ENCODE peak calls at places on chromosomes 11 and 22, in seven cellular contexts. One of them, this sample, is unnamed.

GRCh38 chr22:30474683-30475424 is 3.0 kb upstream of the SEC14L3 start:
- DNase-seq in tibial nerve: no peak
- DNase-seq in stomach: peak
- DNase-seq in A549: no peak
- DNase-seq in adrenal gland: no peak
- DNase-seq in Peyer's patch: no peak
- DNase-seq in K562: no peak
- DNase-seq in this sample: no peak

GRCh38 chr11:118572075-118572913 is at the start of gene ARCN1:
- DNase-seq in tibial nerve: peak
- DNase-seq in stomach: peak
- DNase-seq in A549: peak
- DNase-seq in adrenal gland: peak
- DNase-seq in Peyer's patch: peak
- DNase-seq in K562: peak
- DNase-seq in this sample: peak

GRCh38 chr11:35066783-35067476 is 72.0 kb upstream of the CD44 start:
- DNase-seq in tibial nerve: no peak
- DNase-seq in stomach: no peak
- DNase-seq in A549: no peak
- DNase-seq in adrenal gland: no peak
- DNase-seq in Peyer's patch: peak
- DNase-seq in K562: no peak
- DNase-seq in this sample: no peak

GRCh38 chr11:86288776-86289507 is 13.1 kb upstream of the HIKESHI start:
- DNase-seq in tibial nerve: no peak
- DNase-seq in stomach: no peak
- DNase-seq in A549: no peak
- DNase-seq in adrenal gland: peak
- DNase-seq in Peyer's patch: no peak
- DNase-seq in K562: no peak
- DNase-seq in this sample: no peak

GRCh38 chr11:95985174-95985808 is 61.4 kb upstream of the MTMR2 start:
- DNase-seq in tibial nerve: no peak
- DNase-seq in stomach: no peak
- DNase-seq in A549: no peak
- DNase-seq in adrenal gland: no peak
- DNase-seq in Peyer's patch: no peak
- DNase-seq in K562: no peak
- DNase-seq in this sample: no peak

GRCh38 chr11:74923125-74923524 is 25.8 kb downstream of the XRRA1 start:
- DNase-seq in tibial nerve: no peak
- DNase-seq in stomach: no peak
- DNase-seq in A549: no peak
- DNase-seq in adrenal gland: no peak
- DNase-seq in Peyer's patch: no peak
- DNase-seq in K562: no peak
- DNase-seq in this sample: no peak

GRCh38 chr11:2272241-2272945 is 2.0 kb upstream of the ASCL2 start:
- DNase-seq in tibial nerve: no peak
- DNase-seq in stomach: peak
- DNase-seq in A549: no peak
- DNase-seq in adrenal gland: peak
- DNase-seq in Peyer's patch: no peak
- DNase-seq in K562: no peak
- DNase-seq in this sample: no peak

GRCh38 chr11:33532720-33533119 is 167.9 kb downstream of the C11orf91 start:
- DNase-seq in tibial nerve: no peak
- DNase-seq in stomach: no peak
- DNase-seq in A549: no peak
- DNase-seq in adrenal gland: no peak
- DNase-seq in Peyer's patch: no peak
- DNase-seq in K562: no peak
- DNase-seq in this sample: no peak

GRCh38 chr22:28053871-28054621 is 135.0 kb upstream of the PITPNB start:
- DNase-seq in tibial nerve: no peak
- DNase-seq in stomach: no peak
- DNase-seq in A549: no peak
- DNase-seq in adrenal gland: no peak
- DNase-seq in Peyer's patch: no peak
- DNase-seq in K562: no peak
- DNase-seq in this sample: no peak

GRCh38 chr11:68412593-68413475 is 47.7 kb upstream of the PPP6R3 start:
- DNase-seq in tibial nerve: no peak
- DNase-seq in stomach: no peak
- DNase-seq in A549: no peak
- DNase-seq in adrenal gland: peak
- DNase-seq in Peyer's patch: peak
- DNase-seq in K562: no peak
- DNase-seq in this sample: no peak

GRCh38 chr11:2271327-2272240 is 1.2 kb upstream of the ASCL2 start:
- DNase-seq in tibial nerve: no peak
- DNase-seq in stomach: peak
- DNase-seq in A549: no peak
- DNase-seq in adrenal gland: peak
- DNase-seq in Peyer's patch: peak
- DNase-seq in K562: no peak
- DNase-seq in this sample: no peak

GRCh38 chr11:66459138-66459778 is 7.4 kb upstream of the PELI3 start:
- DNase-seq in tibial nerve: no peak
- DNase-seq in stomach: no peak
- DNase-seq in A549: no peak
- DNase-seq in adrenal gland: no peak
- DNase-seq in Peyer's patch: no peak
- DNase-seq in K562: no peak
- DNase-seq in this sample: no peak

GRCh38 chr11:34299284-34299961 is 58.4 kb downstream of the ABTB2 start:
- DNase-seq in tibial nerve: no peak
- DNase-seq in stomach: no peak
- DNase-seq in A549: no peak
- DNase-seq in adrenal gland: no peak
- DNase-seq in Peyer's patch: no peak
- DNase-seq in K562: no peak
- DNase-seq in this sample: no peak

GRCh38 chr22:27583930-27584329 is 217.6 kb downstream of the MN1 start:
- DNase-seq in tibial nerve: no peak
- DNase-seq in stomach: no peak
- DNase-seq in A549: no peak
- DNase-seq in adrenal gland: no peak
- DNase-seq in Peyer's patch: no peak
- DNase-seq in K562: no peak
- DNase-seq in this sample: no peak

GRCh38 chr22:26953380-26953807 is 296.0 kb downstream of the MIAT start:
- DNase-seq in tibial nerve: no peak
- DNase-seq in stomach: no peak
- DNase-seq in A549: no peak
- DNase-seq in adrenal gland: no peak
- DNase-seq in Peyer's patch: no peak
- DNase-seq in K562: no peak
- DNase-seq in this sample: no peak

GRCh38 chr22:24540470-24540869 is 14.5 kb downstream of the GUCD1 start:
- DNase-seq in tibial nerve: no peak
- DNase-seq in stomach: no peak
- DNase-seq in A549: no peak
- DNase-seq in adrenal gland: no peak
- DNase-seq in Peyer's patch: no peak
- DNase-seq in K562: no peak
- DNase-seq in this sample: no peak

GRCh38 chr11:113261709-113262475 is 52.5 kb upstream of the TTC12 start:
- DNase-seq in tibial nerve: no peak
- DNase-seq in stomach: no peak
- DNase-seq in A549: no peak
- DNase-seq in adrenal gland: peak
- DNase-seq in Peyer's patch: no peak
- DNase-seq in K562: no peak
- DNase-seq in this sample: peak

GRCh38 chr22:44391481-44392445 is 79.0 kb upstream of the SHISAL1 start:
- DNase-seq in tibial nerve: no peak
- DNase-seq in stomach: no peak
- DNase-seq in A549: no peak
- DNase-seq in adrenal gland: no peak
- DNase-seq in Peyer's patch: no peak
- DNase-seq in K562: no peak
- DNase-seq in this sample: no peak

GRCh38 chr11:70519117-70519516 is 120.8 kb downstream of the CTTN start:
- DNase-seq in tibial nerve: no peak
- DNase-seq in stomach: no peak
- DNase-seq in A549: no peak
- DNase-seq in adrenal gland: no peak
- DNase-seq in Peyer's patch: no peak
- DNase-seq in K562: no peak
- DNase-seq in this sample: peak

GRCh38 chr11:105582497-105582896 is 27.4 kb upstream of the GRIA4 start:
- DNase-seq in tibial nerve: no peak
- DNase-seq in stomach: no peak
- DNase-seq in A549: no peak
- DNase-seq in adrenal gland: no peak
- DNase-seq in Peyer's patch: no peak
- DNase-seq in K562: no peak
- DNase-seq in this sample: no peak

GRCh38 chr11:131787119-131787518 is 416.7 kb downstream of the NTM start:
- DNase-seq in tibial nerve: no peak
- DNase-seq in stomach: no peak
- DNase-seq in A549: no peak
- DNase-seq in adrenal gland: no peak
- DNase-seq in Peyer's patch: no peak
- DNase-seq in K562: no peak
- DNase-seq in this sample: no peak

GRCh38 chr22:38697055-38697980 is 3.4 kb downstream of the JOSD1 start:
- DNase-seq in tibial nerve: no peak
- DNase-seq in stomach: peak
- DNase-seq in A549: no peak
- DNase-seq in adrenal gland: no peak
- DNase-seq in Peyer's patch: peak
- DNase-seq in K562: no peak
- DNase-seq in this sample: no peak

GRCh38 chr22:31630331-31631329 is 31.4 kb downstream of the PISD start:
- DNase-seq in tibial nerve: peak
- DNase-seq in stomach: peak
- DNase-seq in A549: peak
- DNase-seq in adrenal gland: peak
- DNase-seq in Peyer's patch: peak
- DNase-seq in K562: peak
- DNase-seq in this sample: peak
- TF ChIP-seq POLR2A in tibial nerve: no peak
- TF ChIP-seq POLR2A in stomach: no peak
- TF ChIP-seq POLR2A in A549: peak
- TF ChIP-seq POLR2A in adrenal gland: peak
- TF ChIP-seq POLR2A in Peyer's patch: peak
- TF ChIP-seq POLR2A in K562: peak
- TF ChIP-seq POLR2A in this sample: peak

GRCh38 chr11:3359092-3359824 is 19.7 kb downstream of the ZNF195 start:
- DNase-seq in tibial nerve: no peak
- DNase-seq in stomach: no peak
- DNase-seq in A549: no peak
- DNase-seq in adrenal gland: no peak
- DNase-seq in Peyer's patch: no peak
- DNase-seq in K562: no peak
- DNase-seq in this sample: no peak
- TF ChIP-seq POLR2A in tibial nerve: no peak
- TF ChIP-seq POLR2A in stomach: no peak
- TF ChIP-seq POLR2A in A549: no peak
- TF ChIP-seq POLR2A in adrenal gland: no peak
- TF ChIP-seq POLR2A in Peyer's patch: no peak
- TF ChIP-seq POLR2A in K562: peak
- TF ChIP-seq POLR2A in this sample: no peak

GRCh38 chr11:134536219-134536618 is 124.2 kb upstream of the B3GAT1 start:
- DNase-seq in tibial nerve: no peak
- DNase-seq in stomach: peak
- DNase-seq in A549: no peak
- DNase-seq in adrenal gland: no peak
- DNase-seq in Peyer's patch: peak
- DNase-seq in K562: no peak
- DNase-seq in this sample: no peak
- TF ChIP-seq POLR2A in tibial nerve: no peak
- TF ChIP-seq POLR2A in stomach: no peak
- TF ChIP-seq POLR2A in A549: no peak
- TF ChIP-seq POLR2A in adrenal gland: no peak
- TF ChIP-seq POLR2A in Peyer's patch: no peak
- TF ChIP-seq POLR2A in K562: no peak
- TF ChIP-seq POLR2A in this sample: no peak

DNA sequence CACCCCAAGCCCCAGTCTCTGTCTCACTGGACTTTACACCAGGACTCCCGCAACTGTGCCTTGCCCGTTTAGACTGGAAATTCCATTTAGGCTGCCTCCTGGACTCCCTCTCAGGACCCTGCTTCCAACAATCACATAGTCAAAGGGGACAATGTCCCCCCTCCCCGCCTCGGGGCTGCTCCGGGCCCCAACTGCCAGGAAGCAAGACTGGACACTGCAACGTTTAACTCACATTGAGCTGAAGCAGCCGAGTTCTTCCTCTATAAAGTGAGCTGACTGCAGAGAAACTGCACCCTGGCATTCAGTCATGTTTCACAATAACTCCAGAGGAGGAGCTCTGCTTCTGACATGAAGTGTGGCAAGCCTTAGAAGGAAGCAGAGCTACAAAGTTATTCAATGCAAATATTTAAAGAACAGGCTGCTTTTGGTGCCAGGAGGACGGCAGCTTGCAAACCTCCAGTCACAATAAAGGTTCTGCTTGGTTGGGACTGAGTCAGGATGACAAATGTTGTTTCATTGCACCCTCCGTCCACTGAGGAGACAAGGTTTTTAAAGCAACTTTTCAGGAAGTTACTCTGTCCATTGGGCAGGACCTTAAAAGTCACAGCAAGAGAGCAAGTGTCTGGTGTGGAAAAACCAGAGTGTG is 19.9 kb downstream of the PACSIN2 start:
- DNase-seq in tibial nerve: peak
- DNase-seq in stomach: peak
- DNase-seq in A549: peak
- DNase-seq in adrenal gland: peak
- DNase-seq in Peyer's patch: peak
- DNase-seq in K562: no peak
- DNase-seq in this sample: no peak
- TF ChIP-seq POLR2A in tibial nerve: no peak
- TF ChIP-seq POLR2A in stomach: no peak
- TF ChIP-seq POLR2A in A549: peak
- TF ChIP-seq POLR2A in adrenal gland: peak
- TF ChIP-seq POLR2A in Peyer's patch: peak
- TF ChIP-seq POLR2A in K562: no peak
- TF ChIP-seq POLR2A in this sample: no peak

DNA sequence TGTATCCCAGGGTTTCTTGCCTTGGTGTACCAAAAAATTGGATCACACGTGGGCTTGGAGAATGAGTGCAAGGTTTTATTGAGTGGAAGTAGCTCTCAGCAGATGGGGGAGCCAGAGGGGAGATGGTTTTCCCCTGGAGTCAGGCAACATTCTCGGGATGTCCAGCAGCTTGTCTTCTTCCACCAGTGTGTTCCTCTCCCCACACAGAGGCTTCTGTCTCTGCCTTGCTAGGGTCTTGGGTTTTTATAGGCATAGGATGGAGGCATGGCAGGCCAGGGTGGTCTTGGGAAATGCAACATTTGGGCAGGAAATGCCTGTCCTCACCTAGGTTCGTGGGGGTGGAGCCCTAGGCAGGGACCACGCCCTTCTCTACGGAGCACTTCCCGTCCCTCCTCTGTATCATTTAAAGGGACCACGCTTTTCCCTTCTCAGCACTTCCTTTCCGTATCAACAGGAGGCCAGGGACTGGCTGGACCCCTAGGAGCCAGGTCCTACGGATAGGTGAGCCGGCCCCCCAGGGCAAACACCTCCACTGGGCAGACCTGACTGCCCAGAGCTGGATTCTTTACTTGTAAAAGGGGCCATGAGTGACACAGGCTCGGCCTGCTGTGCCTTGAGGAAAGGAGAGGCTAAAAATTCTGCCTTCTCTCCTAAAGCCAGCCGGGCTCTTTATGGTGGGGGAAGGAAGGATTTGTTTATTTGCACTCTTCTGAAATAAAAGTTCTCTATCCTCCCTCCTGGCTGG is 55.3 kb upstream of the CCDC188 start:
- DNase-seq in tibial nerve: peak
- DNase-seq in stomach: peak
- DNase-seq in A549: peak
- DNase-seq in adrenal gland: peak
- DNase-seq in Peyer's patch: peak
- DNase-seq in K562: peak
- DNase-seq in this sample: peak
- TF ChIP-seq POLR2A in tibial nerve: no peak
- TF ChIP-seq POLR2A in stomach: peak
- TF ChIP-seq POLR2A in A549: peak
- TF ChIP-seq POLR2A in adrenal gland: peak
- TF ChIP-seq POLR2A in Peyer's patch: peak
- TF ChIP-seq POLR2A in K562: peak
- TF ChIP-seq POLR2A in this sample: peak

This sample was measured in H54.